ENCODE peak calls at places on chromosomes 16 and 17, in nine cellular contexts. One of them, this sample, is unnamed.
A peak's percentile ranks its signal among the peaks of the same experiment; 100 is the strongest.

GRCh38 chr16:62738631-62739030 is 702.4 kb upstream of the CDH8 start:
- DNase-seq in effector memory CD4-positive, alpha-beta T cell: no peak
- DNase-seq in stomach: no peak
- DNase-seq in iPS DF 6.9: no peak
- DNase-seq in endodermal cell: no peak
- DNase-seq in left ventricle myocardium inferior: no peak
- DNase-seq in cardiac muscle cell: no peak
- DNase-seq in A549: no peak
- DNase-seq in HCT116: no peak
- DNase-seq in this sample: no peak

GRCh38 chr17:42681976-42682375 is 333 bp upstream of the CCR10 start:
- DNase-seq in iPS DF 6.9: no peak
- DNase-seq in HCT116: no peak
- DNase-seq in cardiac muscle cell: no peak
- DNase-seq in endodermal cell: no peak
- DNase-seq in effector memory CD4-positive, alpha-beta T cell: no peak
- DNase-seq in stomach: no peak
- DNase-seq in left ventricle myocardium inferior: no peak
- DNase-seq in A549: no peak
- DNase-seq in this sample: no peak

GRCh38 chr16:4060823-4061222 is 55.4 kb downstream of the ADCY9 start:
- DNase-seq in stomach: no peak
- DNase-seq in cardiac muscle cell: no peak
- DNase-seq in left ventricle myocardium inferior: no peak
- DNase-seq in endodermal cell: no peak
- DNase-seq in HCT116: no peak
- DNase-seq in effector memory CD4-positive, alpha-beta T cell: no peak
- DNase-seq in A549: no peak
- DNase-seq in iPS DF 6.9: no peak
- DNase-seq in this sample: no peak

GRCh38 chr17:64327201-64327930 is 63.3 kb downstream of the PECAM1 start:
- DNase-seq in endodermal cell: no peak
- DNase-seq in left ventricle myocardium inferior: peak; percentile 77
- DNase-seq in iPS DF 6.9: no peak
- DNase-seq in A549: no peak
- DNase-seq in stomach: no peak
- DNase-seq in cardiac muscle cell: peak; percentile 93
- DNase-seq in effector memory CD4-positive, alpha-beta T cell: no peak
- DNase-seq in HCT116: no peak
- DNase-seq in this sample: no peak

GRCh38 chr16:29908719-29909220 is 8.5 kb downstream of the ASPHD1 start:
- DNase-seq in stomach: no peak
- DNase-seq in left ventricle myocardium inferior: no peak
- DNase-seq in HCT116: no peak
- DNase-seq in iPS DF 6.9: no peak
- DNase-seq in cardiac muscle cell: no peak
- DNase-seq in A549: no peak
- DNase-seq in effector memory CD4-positive, alpha-beta T cell: no peak
- DNase-seq in endodermal cell: no peak
- DNase-seq in this sample: no peak

GRCh38 chr17:43791589-43791988 is 11.4 kb downstream of the CFAP97D1 start:
- DNase-seq in effector memory CD4-positive, alpha-beta T cell: no peak
- DNase-seq in stomach: no peak
- DNase-seq in cardiac muscle cell: peak; percentile 29
- DNase-seq in iPS DF 6.9: no peak
- DNase-seq in left ventricle myocardium inferior: no peak
- DNase-seq in endodermal cell: peak; percentile 70
- DNase-seq in A549: peak; percentile 71
- DNase-seq in HCT116: peak; percentile 82
- DNase-seq in this sample: no peak

GRCh38 chr16:55515110-55515509 is 6.2 kb downstream of the LPCAT2 start:
- DNase-seq in endodermal cell: no peak
- DNase-seq in cardiac muscle cell: no peak
- DNase-seq in left ventricle myocardium inferior: no peak
- DNase-seq in effector memory CD4-positive, alpha-beta T cell: no peak
- DNase-seq in HCT116: no peak
- DNase-seq in iPS DF 6.9: no peak
- DNase-seq in A549: no peak
- DNase-seq in stomach: no peak
- DNase-seq in this sample: no peak

GRCh38 chr17:42110301-42111264 is 1.9 kb downstream of the DHX58 start:
- DNase-seq in HCT116: no peak
- DNase-seq in A549: no peak
- DNase-seq in endodermal cell: no peak
- DNase-seq in left ventricle myocardium inferior: no peak
- DNase-seq in effector memory CD4-positive, alpha-beta T cell: no peak
- DNase-seq in stomach: no peak
- DNase-seq in iPS DF 6.9: no peak
- DNase-seq in cardiac muscle cell: no peak
- DNase-seq in this sample: no peak

GRCh38 chr16:48353565-48354163 is 31.5 kb downstream of the SIAH1 start:
- DNase-seq in A549: peak; percentile 78
- DNase-seq in endodermal cell: peak; percentile 87
- DNase-seq in cardiac muscle cell: peak; percentile 86
- DNase-seq in left ventricle myocardium inferior: no peak
- DNase-seq in iPS DF 6.9: peak; percentile 50
- DNase-seq in HCT116: peak; percentile 51
- DNase-seq in stomach: peak; percentile 63
- DNase-seq in effector memory CD4-positive, alpha-beta T cell: peak; percentile 38
- DNase-seq in this sample: peak; percentile 77

GRCh38 chr16:88320947-88321634 is 61.7 kb upstream of the ZNF469 start:
- DNase-seq in endodermal cell: no peak
- DNase-seq in iPS DF 6.9: no peak
- DNase-seq in left ventricle myocardium inferior: no peak
- DNase-seq in A549: peak; percentile 60
- DNase-seq in stomach: no peak
- DNase-seq in cardiac muscle cell: no peak
- DNase-seq in effector memory CD4-positive, alpha-beta T cell: no peak
- DNase-seq in HCT116: peak; percentile 42
- DNase-seq in this sample: no peak

GRCh38 chr16:55506083-55506482 is 2.8 kb upstream of the LPCAT2 start:
- DNase-seq in cardiac muscle cell: no peak
- DNase-seq in effector memory CD4-positive, alpha-beta T cell: no peak
- DNase-seq in left ventricle myocardium inferior: no peak
- DNase-seq in stomach: no peak
- DNase-seq in iPS DF 6.9: no peak
- DNase-seq in HCT116: no peak
- DNase-seq in A549: no peak
- DNase-seq in endodermal cell: peak; percentile 34
- DNase-seq in this sample: no peak

GRCh38 chr17:41917192-41917591 is 1.6 kb downstream of the ACLY start:
- DNase-seq in iPS DF 6.9: no peak
- DNase-seq in stomach: no peak
- DNase-seq in endodermal cell: no peak
- DNase-seq in A549: peak; percentile 60
- DNase-seq in left ventricle myocardium inferior: no peak
- DNase-seq in cardiac muscle cell: peak; percentile 56
- DNase-seq in effector memory CD4-positive, alpha-beta T cell: no peak
- DNase-seq in HCT116: no peak
- DNase-seq in this sample: no peak

GRCh38 chr16:77569406-77569805 is 134.6 kb upstream of the ADAMTS18 start:
- DNase-seq in effector memory CD4-positive, alpha-beta T cell: no peak
- DNase-seq in cardiac muscle cell: no peak
- DNase-seq in stomach: no peak
- DNase-seq in HCT116: no peak
- DNase-seq in left ventricle myocardium inferior: no peak
- DNase-seq in A549: no peak
- DNase-seq in iPS DF 6.9: no peak
- DNase-seq in endodermal cell: no peak
- DNase-seq in this sample: no peak

GRCh38 chr17:45296833-45297124 is 20.0 kb downstream of the MAP3K14 start:
- DNase-seq in stomach: no peak
- DNase-seq in iPS DF 6.9: no peak
- DNase-seq in cardiac muscle cell: no peak
- DNase-seq in endodermal cell: no peak
- DNase-seq in effector memory CD4-positive, alpha-beta T cell: no peak
- DNase-seq in left ventricle myocardium inferior: no peak
- DNase-seq in HCT116: no peak
- DNase-seq in A549: no peak
- DNase-seq in this sample: no peak

GRCh38 chr17:71287246-71287828 is 833.5 kb upstream of the SOX9 start:
- DNase-seq in HCT116: no peak
- DNase-seq in cardiac muscle cell: peak; percentile 22
- DNase-seq in stomach: no peak
- DNase-seq in left ventricle myocardium inferior: no peak
- DNase-seq in effector memory CD4-positive, alpha-beta T cell: no peak
- DNase-seq in A549: no peak
- DNase-seq in iPS DF 6.9: no peak
- DNase-seq in endodermal cell: peak; percentile 53
- DNase-seq in this sample: no peak
- H3K4me3 ChIP-seq in HCT116: no peak overlapping the region
- H3K4me3 ChIP-seq in cardiac muscle cell: no peak overlapping the region
- H3K4me3 ChIP-seq in stomach: no peak overlapping the region
- H3K4me3 ChIP-seq in left ventricle myocardium inferior: no peak overlapping the region
- H3K4me3 ChIP-seq in effector memory CD4-positive, alpha-beta T cell: no peak overlapping the region
- H3K4me3 ChIP-seq in A549: no peak overlapping the region
- H3K4me3 ChIP-seq in iPS DF 6.9: no peak overlapping the region
- H3K4me3 ChIP-seq in endodermal cell: no peak overlapping the region
- H3K4me3 ChIP-seq in this sample: no peak overlapping the region

GRCh38 chr17:50636804-50637195 is 2.1 kb downstream of the ABCC3 start:
- DNase-seq in cardiac muscle cell: no peak
- DNase-seq in left ventricle myocardium inferior: no peak
- DNase-seq in A549: no peak
- DNase-seq in stomach: no peak
- DNase-seq in iPS DF 6.9: no peak
- DNase-seq in effector memory CD4-positive, alpha-beta T cell: no peak
- DNase-seq in HCT116: no peak
- DNase-seq in endodermal cell: no peak
- DNase-seq in this sample: no peak

GRCh38 chr17:50637829-50638571 is 3.3 kb downstream of the ABCC3 start:
- DNase-seq in stomach: no peak
- DNase-seq in endodermal cell: no peak
- DNase-seq in effector memory CD4-positive, alpha-beta T cell: no peak
- DNase-seq in iPS DF 6.9: no peak
- DNase-seq in A549: no peak
- DNase-seq in cardiac muscle cell: no peak
- DNase-seq in left ventricle myocardium inferior: no peak
- DNase-seq in HCT116: no peak
- DNase-seq in this sample: no peak

GRCh38 chr17:50636145-50636803 is 1.6 kb downstream of the ABCC3 start:
- DNase-seq in A549: peak; percentile 49
- DNase-seq in endodermal cell: no peak
- DNase-seq in left ventricle myocardium inferior: no peak
- DNase-seq in stomach: peak; percentile 56
- DNase-seq in effector memory CD4-positive, alpha-beta T cell: no peak
- DNase-seq in cardiac muscle cell: no peak
- DNase-seq in HCT116: no peak
- DNase-seq in iPS DF 6.9: no peak
- DNase-seq in this sample: no peak

GRCh38 chr17:50638851-50639767 is 4.4 kb downstream of the ABCC3 start:
- DNase-seq in left ventricle myocardium inferior: peak; percentile 84
- DNase-seq in endodermal cell: peak; percentile 80
- DNase-seq in HCT116: peak; percentile 99
- DNase-seq in stomach: peak; percentile 99
- DNase-seq in iPS DF 6.9: no peak
- DNase-seq in cardiac muscle cell: peak; percentile 99
- DNase-seq in effector memory CD4-positive, alpha-beta T cell: no peak
- DNase-seq in A549: peak; percentile 100
- DNase-seq in this sample: no peak

DNA sequence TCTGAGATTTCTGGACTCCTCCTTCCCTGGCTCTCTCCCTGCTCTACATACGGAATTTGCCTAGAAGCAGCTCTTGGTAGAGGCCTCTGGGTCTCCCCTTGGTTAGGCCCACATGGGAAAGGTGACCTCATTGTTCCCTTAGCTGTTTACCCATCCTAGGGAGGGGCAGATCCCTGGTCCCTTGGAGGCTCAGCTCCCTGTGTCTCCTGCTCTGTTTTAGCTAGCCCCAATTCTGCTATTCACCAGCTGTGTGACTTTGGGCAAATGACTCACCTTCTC is 3.8 kb downstream of the ABCC3 start:
- DNase-seq in HCT116: no peak
- DNase-seq in endodermal cell: no peak
- DNase-seq in left ventricle myocardium inferior: no peak
- DNase-seq in iPS DF 6.9: no peak
- DNase-seq in A549: peak; percentile 97
- DNase-seq in effector memory CD4-positive, alpha-beta T cell: no peak
- DNase-seq in stomach: no peak
- DNase-seq in cardiac muscle cell: no peak
- DNase-seq in this sample: no peak
- H3K4me1 ChIP-seq in HCT116: peaks cover 95% of the 10 kb centered on the region
- H3K4me1 ChIP-seq in endodermal cell: no peaks in the 10 kb centered on the region
- H3K4me1 ChIP-seq in left ventricle myocardium inferior: peaks cover 32% of the 10 kb centered on the region
- H3K4me1 ChIP-seq in iPS DF 6.9: peaks cover 4% of the 10 kb centered on the region
- H3K4me1 ChIP-seq in A549: peaks cover 79% of the 10 kb centered on the region
- H3K4me1 ChIP-seq in effector memory CD4-positive, alpha-beta T cell: peaks cover 8% of the 10 kb centered on the region
- H3K4me1 ChIP-seq in stomach: peaks cover 78% of the 10 kb centered on the region
- H3K4me1 ChIP-seq in cardiac muscle cell: no peaks in the 10 kb centered on the region
- H3K4me1 ChIP-seq in this sample: no peaks in the 10 kb centered on the region

GRCh38 chr17:81004336-81005015 is 12.8 kb downstream of the CHMP6 start:
- DNase-seq in A549: no peak
- DNase-seq in effector memory CD4-positive, alpha-beta T cell: no peak
- DNase-seq in stomach: no peak
- DNase-seq in iPS DF 6.9: no peak
- DNase-seq in endodermal cell: no peak
- DNase-seq in cardiac muscle cell: no peak
- DNase-seq in left ventricle myocardium inferior: no peak
- DNase-seq in HCT116: no peak
- DNase-seq in this sample: peak; percentile 67
- H3K4me3 ChIP-seq in A549: peak overlapping the region; percentile 40
- H3K4me3 ChIP-seq in effector memory CD4-positive, alpha-beta T cell: peak overlapping the region; percentile 39
- H3K4me3 ChIP-seq in stomach: peak overlapping the region; percentile 31
- H3K4me3 ChIP-seq in iPS DF 6.9: peak overlapping the region; percentile 13
- H3K4me3 ChIP-seq in endodermal cell: no peak overlapping the region
- H3K4me3 ChIP-seq in cardiac muscle cell: peak overlapping the region; percentile 29
- H3K4me3 ChIP-seq in left ventricle myocardium inferior: peak overlapping the region; percentile 47
- H3K4me3 ChIP-seq in HCT116: no peak overlapping the region
- H3K4me3 ChIP-seq in this sample: no peak overlapping the region

GRCh38 chr17:36731806-36732205 is 130.4 kb downstream of the MRM1 start:
- DNase-seq in cardiac muscle cell: peak; percentile 15
- DNase-seq in endodermal cell: peak; percentile 79
- DNase-seq in HCT116: no peak
- DNase-seq in stomach: no peak
- DNase-seq in effector memory CD4-positive, alpha-beta T cell: no peak
- DNase-seq in A549: no peak
- DNase-seq in iPS DF 6.9: peak; percentile 54
- DNase-seq in left ventricle myocardium inferior: no peak
- DNase-seq in this sample: no peak

GRCh38 chr17:36730095-36730808 is 128.9 kb downstream of the MRM1 start:
- DNase-seq in cardiac muscle cell: no peak
- DNase-seq in iPS DF 6.9: no peak
- DNase-seq in endodermal cell: no peak
- DNase-seq in effector memory CD4-positive, alpha-beta T cell: no peak
- DNase-seq in A549: no peak
- DNase-seq in left ventricle myocardium inferior: no peak
- DNase-seq in HCT116: no peak
- DNase-seq in stomach: no peak
- DNase-seq in this sample: no peak

GRCh38 chr17:36728030-36728991 is 126.9 kb downstream of the MRM1 start:
- DNase-seq in cardiac muscle cell: no peak
- DNase-seq in iPS DF 6.9: no peak
- DNase-seq in effector memory CD4-positive, alpha-beta T cell: no peak
- DNase-seq in HCT116: no peak
- DNase-seq in left ventricle myocardium inferior: no peak
- DNase-seq in stomach: no peak
- DNase-seq in endodermal cell: peak; percentile 75
- DNase-seq in A549: no peak
- DNase-seq in this sample: no peak

GRCh38 chr17:36731091-36731490 is 129.7 kb downstream of the MRM1 start:
- DNase-seq in stomach: no peak
- DNase-seq in A549: no peak
- DNase-seq in effector memory CD4-positive, alpha-beta T cell: no peak
- DNase-seq in HCT116: no peak
- DNase-seq in endodermal cell: no peak
- DNase-seq in iPS DF 6.9: no peak
- DNase-seq in left ventricle myocardium inferior: no peak
- DNase-seq in cardiac muscle cell: no peak
- DNase-seq in this sample: no peak

GRCh38 chr17:36732351-36732750 is 131.0 kb downstream of the MRM1 start:
- DNase-seq in A549: no peak
- DNase-seq in endodermal cell: no peak
- DNase-seq in effector memory CD4-positive, alpha-beta T cell: no peak
- DNase-seq in iPS DF 6.9: no peak
- DNase-seq in left ventricle myocardium inferior: no peak
- DNase-seq in cardiac muscle cell: no peak
- DNase-seq in HCT116: no peak
- DNase-seq in stomach: no peak
- DNase-seq in this sample: no peak
- H3K4me1 ChIP-seq in A549: no peaks in the 10 kb centered on the region
- H3K4me1 ChIP-seq in endodermal cell: peaks cover 44% of the 10 kb centered on the region
- H3K4me1 ChIP-seq in effector memory CD4-positive, alpha-beta T cell: peaks cover 13% of the 10 kb centered on the region
- H3K4me1 ChIP-seq in iPS DF 6.9: peaks cover 9% of the 10 kb centered on the region
- H3K4me1 ChIP-seq in left ventricle myocardium inferior: peaks cover 5% of the 10 kb centered on the region
- H3K4me1 ChIP-seq in cardiac muscle cell: peaks cover 19% of the 10 kb centered on the region
- H3K4me1 ChIP-seq in HCT116: no peaks in the 10 kb centered on the region
- H3K4me1 ChIP-seq in stomach: no peaks in the 10 kb centered on the region
- H3K4me1 ChIP-seq in this sample: peaks cover 18% of the 10 kb centered on the region

This sample was measured in naive thymus-derived CD4-positive, alpha-beta T cell.